ENCODE peak calls at places on chromosome 15, in nine cellular contexts. F is endothelial cell, D is A673, Z is fibroblast of mammary gland, Q is nephron progenitor cell, L is mammary epithelial cell, S is AG04450, C is HL-60, B is breast epithelium. Y is an unnamed sample.

GRCh38 chr15:70375006-70375409 is 277.3 kb upstream of the TLE3 start:
- DNase-seq in F (no peak), D (peak), Z (peak), Q (no peak), L (peak), S (no peak), C (no peak), B (peak), Y (peak)

GRCh38 chr15:56052389-56053045 is 59.1 kb upstream of the NEDD4 start:
- DNase-seq in F (no peak), D (peak), Z (peak), Q (no peak), L (peak), S (no peak), C (no peak), B (no peak), Y (no peak)

GRCh38 chr15:63986751-63987341 is 59.4 kb downstream of the DAPK2 start:
- DNase-seq in F (no peak), D (no peak), Z (no peak), Q (no peak), L (no peak), S (no peak), C (peak), B (no peak), Y (no peak)

GRCh38 chr15:79923068-79923514 is 26.3 kb upstream of the MTHFS start:
- DNase-seq in F (peak), D (peak), Z (peak), Q (peak), L (peak), S (no peak), C (peak), B (peak), Y (no peak)

GRCh38 chr15:95087253-95087609 is 855.9 kb downstream of the MCTP2 start:
- DNase-seq in F (no peak), D (no peak), Z (peak), Q (no peak), L (no peak), S (no peak), C (no peak), B (no peak), Y (no peak)

GRCh38 chr15:51830279-51830806 is 890 bp downstream of the TMOD3 start:
- DNase-seq in F (no peak), D (peak), Z (peak), Q (no peak), L (peak), S (no peak), C (no peak), B (no peak), Y (no peak)

GRCh38 chr15:65771870-65772269 is 20.2 kb downstream of the DENND4A start:
- DNase-seq in F (no peak), D (no peak), Z (no peak), Q (no peak), L (no peak), S (no peak), C (peak), B (no peak), Y (no peak)

GRCh38 chr15:49697121-49697520 is 76.3 kb downstream of the DTWD1 start:
- DNase-seq in F (no peak), D (no peak), Z (peak), Q (no peak), L (peak), S (no peak), C (no peak), B (no peak), Y (no peak)

GRCh38 chr15:85646538-85647091 is 148.1 kb downstream of the KLHL25 start:
- DNase-seq in F (no peak), D (peak), Z (peak), Q (no peak), L (peak), S (peak), C (no peak), B (no peak), Y (peak)

GRCh38 chr15:39543651-39544050 is 37.2 kb upstream of the THBS1 start:
- DNase-seq in F (no peak), D (no peak), Z (peak), Q (no peak), L (no peak), S (no peak), C (no peak), B (no peak), Y (no peak)
- TF ChIP-seq CTCF in F (no peak), D (no peak), Z (no peak), Q (no peak), L (no peak), S (no peak), C (no peak), B (no peak), Y (no peak)

DNA sequence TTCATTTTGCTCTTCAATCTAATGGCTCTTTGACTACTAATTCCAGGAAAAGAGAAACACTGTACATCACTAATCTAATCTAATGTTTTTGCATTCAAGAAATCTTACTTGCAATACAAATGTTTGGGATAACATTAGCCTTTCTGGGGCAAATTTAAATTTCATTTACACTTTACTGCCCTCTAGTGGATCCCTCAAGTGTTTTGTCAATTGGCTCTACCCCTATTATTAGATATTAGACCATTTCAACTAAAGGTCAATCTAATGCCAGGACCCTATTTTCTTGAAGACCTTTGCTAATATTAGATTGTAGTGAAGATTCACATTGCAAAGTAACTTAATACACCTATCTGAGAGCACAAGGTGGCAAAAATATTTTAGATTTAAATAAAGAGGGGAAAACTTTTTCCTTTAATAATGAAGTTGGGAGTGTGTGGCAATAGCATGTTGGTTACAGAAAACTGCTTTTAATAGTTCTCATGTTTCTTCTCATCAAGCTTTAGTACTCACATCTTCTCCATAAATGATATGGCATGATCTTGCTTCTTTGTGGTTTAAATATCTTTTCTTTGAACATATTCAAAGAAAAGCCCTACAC is 5.0 kb downstream of the C2CD4A start:
- DNase-seq in F (no peak), D (peak), Z (peak), Q (no peak), L (peak), S (no peak), C (no peak), B (no peak), Y (no peak)
- TF ChIP-seq CTCF in F (peak), D (peak), Z (peak), Q (peak), L (peak), S (peak), C (peak), B (peak), Y (peak)

GRCh38 chr15:50777045-50777444 is 11.5 kb upstream of the SPPL2A start:
- DNase-seq in F (no peak), D (no peak), Z (no peak), Q (no peak), L (no peak), S (no peak), C (no peak), B (no peak), Y (no peak)
- TF ChIP-seq CTCF in F (no peak), D (peak), Z (no peak), Q (no peak), L (no peak), S (peak), C (no peak), B (no peak), Y (no peak)

GRCh38 chr15:59360305-59360704 is 12.4 kb downstream of the MYO1E start:
- DNase-seq in F (no peak), D (no peak), Z (no peak), Q (no peak), L (no peak), S (no peak), C (no peak), B (no peak), Y (no peak)
- TF ChIP-seq CTCF in F (peak), D (peak), Z (peak), Q (peak), L (peak), S (peak), C (no peak), B (peak), Y (peak)

GRCh38 chr15:93001156-93001555 is 87.9 kb downstream of the RGMA start:
- DNase-seq in F (no peak), D (no peak), Z (no peak), Q (no peak), L (no peak), S (no peak), C (no peak), B (no peak), Y (no peak)

GRCh38 chr15:92997821-92998220 is 91.2 kb downstream of the RGMA start:
- DNase-seq in F (no peak), D (no peak), Z (no peak), Q (no peak), L (no peak), S (no peak), C (no peak), B (no peak), Y (no peak)

GRCh38 chr15:93005133-93005532 is 83.9 kb downstream of the RGMA start:
- DNase-seq in F (no peak), D (no peak), Z (no peak), Q (no peak), L (no peak), S (no peak), C (no peak), B (no peak), Y (no peak)

DNA sequence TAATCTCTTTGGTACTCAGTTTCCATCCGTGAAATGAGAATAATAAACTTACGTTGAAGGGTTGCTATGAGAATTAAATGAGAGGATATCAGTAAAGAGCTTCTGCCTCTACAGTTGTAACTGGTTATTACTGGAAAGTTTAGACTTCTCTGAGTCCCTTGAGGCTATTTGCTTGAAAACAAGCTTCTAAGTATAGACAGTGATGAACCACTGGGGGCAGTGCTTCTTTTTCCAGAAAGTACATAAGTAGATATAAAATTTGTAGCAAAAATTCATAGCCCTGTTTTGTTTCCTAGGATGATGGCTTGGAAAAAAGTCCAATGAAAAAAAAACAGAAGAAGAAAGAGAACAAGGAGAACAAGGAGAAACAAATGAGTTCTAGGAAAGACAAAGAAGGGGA is 87.1 kb downstream of the RGMA start:
- DNase-seq in F (no peak), D (peak), Z (peak), Q (no peak), L (no peak), S (no peak), C (no peak), B (no peak), Y (no peak)
- TF ChIP-seq CTCF in F (no peak), D (peak), Z (no peak), Q (peak), L (peak), S (peak), C (no peak), B (no peak), Y (peak)

DNA sequence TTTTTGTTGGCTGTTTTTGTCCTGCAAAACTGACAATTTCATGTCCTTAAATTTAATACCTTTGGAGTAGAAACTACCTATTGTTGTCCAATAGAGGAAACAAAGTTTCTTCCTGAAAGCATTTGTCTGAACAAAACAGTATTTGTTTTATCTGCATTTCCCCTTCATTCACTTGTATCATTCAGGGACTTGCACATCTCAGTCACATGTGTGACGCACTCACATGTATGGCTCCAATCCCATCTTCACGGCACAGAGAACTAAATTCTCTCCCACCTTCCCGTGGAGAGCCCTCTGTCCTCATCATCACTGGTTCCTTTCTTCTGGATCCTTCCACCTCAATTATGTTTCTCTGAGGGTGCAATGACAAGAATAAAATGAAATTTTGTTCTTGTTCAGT is 49.5 kb upstream of the GOLGA8J start:
- DNase-seq in F (no peak), D (no peak), Z (no peak), Q (no peak), L (no peak), S (no peak), C (no peak), B (no peak), Y (no peak)
- TF ChIP-seq CTCF in F (no peak), D (no peak), Z (no peak), Q (no peak), L (no peak), S (no peak), C (no peak), B (no peak), Y (no peak)

GRCh38 chr15:29695486-29696167 is 126.6 kb downstream of the TJP1 start:
- DNase-seq in F (no peak), D (peak), Z (no peak), Q (no peak), L (no peak), S (no peak), C (no peak), B (no peak), Y (no peak)
- TF ChIP-seq CTCF in F (no peak), D (peak), Z (no peak), Q (no peak), L (no peak), S (no peak), C (no peak), B (no peak), Y (no peak)

GRCh38 chr15:98706986-98707385 is 58.6 kb downstream of the IGF1R start:
- DNase-seq in F (no peak), D (no peak), Z (no peak), Q (no peak), L (no peak), S (no peak), C (no peak), B (no peak), Y (no peak)
- TF ChIP-seq CTCF in F (no peak), D (no peak), Z (no peak), Q (no peak), L (no peak), S (no peak), C (no peak), B (no peak), Y (no peak)

GRCh38 chr15:83842281-83842680 is 188.4 kb downstream of the ADAMTSL3 start:
- DNase-seq in F (no peak), D (no peak), Z (no peak), Q (no peak), L (no peak), S (no peak), C (no peak), B (no peak), Y (no peak)

GRCh38 chr15:83835384-83836010 is 181.6 kb downstream of the ADAMTSL3 start:
- DNase-seq in F (no peak), D (no peak), Z (no peak), Q (no peak), L (no peak), S (no peak), C (no peak), B (no peak), Y (no peak)

GRCh38 chr15:83833569-83833968 is 179.6 kb downstream of the ADAMTSL3 start:
- DNase-seq in F (no peak), D (no peak), Z (no peak), Q (no peak), L (no peak), S (no peak), C (no peak), B (no peak), Y (no peak)

GRCh38 chr15:83838763-83839162 is 184.8 kb downstream of the ADAMTSL3 start:
- DNase-seq in F (no peak), D (no peak), Z (no peak), Q (no peak), L (no peak), S (no peak), C (no peak), B (no peak), Y (no peak)

DNA sequence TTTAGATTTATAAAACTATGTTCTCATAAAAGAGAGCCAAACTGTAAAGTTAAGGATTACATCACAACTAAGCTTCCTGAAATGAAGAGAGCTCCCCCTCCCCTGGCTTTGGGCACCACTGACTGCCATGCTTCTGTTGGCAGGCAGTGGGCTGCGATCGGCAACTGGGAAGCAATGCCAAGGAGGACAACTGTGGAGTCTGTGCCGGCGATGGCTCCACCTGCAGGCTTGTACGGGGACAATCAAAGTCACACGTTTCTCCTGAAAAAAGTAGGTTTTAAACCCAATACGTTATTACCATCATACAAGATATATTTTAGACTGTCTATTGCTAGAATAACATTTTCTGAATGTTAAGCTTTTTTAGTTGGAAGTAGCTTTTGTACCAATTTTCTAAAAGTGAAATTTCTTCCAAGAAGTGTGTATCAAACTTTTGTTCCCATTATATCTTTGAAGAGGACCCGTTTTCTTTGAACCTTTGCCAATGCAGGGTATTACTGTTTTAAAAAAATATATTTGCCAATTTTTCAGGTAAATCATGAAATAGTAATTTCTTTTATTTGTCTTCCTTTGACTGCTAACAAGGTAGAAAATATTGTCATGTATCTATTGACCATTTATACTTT is 184.1 kb downstream of the ADAMTSL3 start:
- DNase-seq in F (peak), D (peak), Z (peak), Q (peak), L (peak), S (no peak), C (peak), B (no peak), Y (no peak)
- TF ChIP-seq CTCF in F (peak), D (peak), Z (peak), Q (peak), L (peak), S (peak), C (peak), B (peak), Y (peak)

DNA sequence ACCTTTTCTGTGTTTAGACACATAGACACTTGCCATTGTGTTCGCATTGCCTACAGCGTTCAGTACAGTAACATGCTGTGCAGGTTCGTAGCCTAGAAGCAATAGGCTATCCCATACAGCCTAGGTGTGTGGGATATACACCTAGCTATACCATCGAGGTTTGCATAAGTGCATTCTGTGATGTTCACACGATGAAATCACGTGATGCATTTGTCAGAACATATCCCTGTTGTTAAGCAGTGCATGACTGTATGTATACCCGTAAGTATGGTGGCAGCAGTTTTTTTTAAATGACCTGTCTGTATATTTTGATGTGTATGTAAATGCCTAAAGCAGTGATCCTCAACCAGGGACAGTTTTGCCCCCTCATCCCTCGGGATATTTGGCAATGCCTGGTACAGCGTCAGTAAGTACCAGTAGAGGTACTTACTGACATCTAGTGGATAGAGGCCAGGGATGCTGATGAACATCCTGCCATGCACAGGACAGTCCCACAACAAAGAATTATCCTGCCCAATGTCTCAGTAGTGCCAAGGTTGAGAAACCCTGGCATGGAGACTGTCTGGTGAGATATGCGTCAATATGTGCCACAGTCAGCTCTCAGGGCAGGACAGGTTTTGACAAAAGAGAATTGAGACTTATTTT is 129.1 kb downstream of the HCN4 start:
- DNase-seq in F (no peak), D (no peak), Z (no peak), Q (no peak), L (peak), S (no peak), C (no peak), B (no peak), Y (no peak)
- TF ChIP-seq CTCF in F (no peak), D (peak), Z (no peak), Q (no peak), L (no peak), S (peak), C (no peak), B (no peak), Y (no peak)